ENCODE peak calls at places on chromosomes 7 and 10, in seven cellular contexts. T, C, K, O, L, W and R are unnamed samples.
A peak's percentile ranks its signal among the peaks of the same experiment; 100 is the strongest.

GRCh38 chr10:27143686-27144085 is 10.5 kb downstream of the YME1L1 start:
- DNase-seq in T (no peak), C (no peak), K (no peak), O (no peak), L (no peak), W (no peak), R (no peak)

GRCh38 chr10:64574371-64574770 is 1053.2 kb downstream of the REEP3 start:
- DNase-seq in T (no peak), C (no peak), K (no peak), O (no peak), L (no peak), W (no peak), R (no peak)

GRCh38 chr10:69609077-69609476 is 21.0 kb upstream of the FAM241B start:
- DNase-seq in T (no peak), C (no peak), K (no peak), O (no peak), L (no peak), W (no peak), R (no peak)

GRCh38 chr7:96329189-96329588 is 7.3 kb upstream of the SLC25A13 start:
- DNase-seq in T (no peak), C (no peak), K (no peak), O (no peak), L (no peak), W (no peak), R (no peak)

GRCh38 chr10:14843327-14843988 is 5.4 kb downstream of the HSPA14 start:
- DNase-seq in T (no peak), C (no peak), K (no peak), O (no peak), L (no peak), W (no peak), R (no peak)

GRCh38 chr10:53284615-53285182 is 512.1 kb upstream of the MBL2 start:
- DNase-seq in T (no peak), C (no peak), K (no peak), O (no peak), L (no peak), W (no peak), R (no peak)

GRCh38 chr10:112333452-112333851 is 40.5 kb upstream of the ACSL5 start:
- DNase-seq in T (no peak), C (no peak), K (no peak), O (no peak), L (no peak), W (no peak), R (no peak)

GRCh38 chr7:105387621-105388372 is 924 bp downstream of the SRPK2 start:
- DNase-seq in T (peak; percentile 61), C (peak; percentile 28), K (peak; percentile 69), O (peak; percentile 58), L (no peak), W (peak; percentile 73), R (peak; percentile 82)

GRCh38 chr10:45646384-45647050 is 26.1 kb downstream of the ZFAND4 start:
- DNase-seq in T (no peak), C (no peak), K (no peak), O (no peak), L (no peak), W (no peak), R (no peak)

GRCh38 chr7:30136339-30136738 is 1.6 kb downstream of the MTURN start:
- DNase-seq in T (no peak), C (no peak), K (no peak), O (no peak), L (no peak), W (no peak), R (no peak)

GRCh38 chr10:28838908-28839307 is 161.6 kb downstream of the BAMBI start:
- DNase-seq in T (no peak), C (peak; percentile 12), K (peak; percentile 74), O (no peak), L (no peak), W (peak; percentile 47), R (no peak)

GRCh38 chr10:73653701-73654100 is 2.1 kb downstream of the SYNPO2L start:
- DNase-seq in T (no peak), C (peak; percentile 60), K (peak; percentile 40), O (no peak), L (no peak), W (no peak), R (peak; percentile 70)

GRCh38 chr7:131556055-131556911 is at the start of gene PODXL:
- DNase-seq in T (peak; percentile 75), C (peak; percentile 17), K (peak; percentile 48), O (peak; percentile 82), L (no peak), W (peak; percentile 14), R (peak; percentile 83)

GRCh38 chr7:131555565-131556054 is 818 bp downstream of the PODXL start:
- DNase-seq in T (no peak), C (no peak), K (no peak), O (no peak), L (no peak), W (no peak), R (no peak)

GRCh38 chr7:131557521-131558385 is 1.3 kb upstream of the PODXL start:
- DNase-seq in T (peak; percentile 65), C (no peak), K (peak; percentile 19), O (peak; percentile 85), L (peak; percentile 75), W (no peak), R (peak; percentile 94)

GRCh38 chr7:131554880-131555516 is 1.4 kb downstream of the PODXL start:
- DNase-seq in T (no peak), C (no peak), K (no peak), O (no peak), L (no peak), W (no peak), R (no peak)

DNA sequence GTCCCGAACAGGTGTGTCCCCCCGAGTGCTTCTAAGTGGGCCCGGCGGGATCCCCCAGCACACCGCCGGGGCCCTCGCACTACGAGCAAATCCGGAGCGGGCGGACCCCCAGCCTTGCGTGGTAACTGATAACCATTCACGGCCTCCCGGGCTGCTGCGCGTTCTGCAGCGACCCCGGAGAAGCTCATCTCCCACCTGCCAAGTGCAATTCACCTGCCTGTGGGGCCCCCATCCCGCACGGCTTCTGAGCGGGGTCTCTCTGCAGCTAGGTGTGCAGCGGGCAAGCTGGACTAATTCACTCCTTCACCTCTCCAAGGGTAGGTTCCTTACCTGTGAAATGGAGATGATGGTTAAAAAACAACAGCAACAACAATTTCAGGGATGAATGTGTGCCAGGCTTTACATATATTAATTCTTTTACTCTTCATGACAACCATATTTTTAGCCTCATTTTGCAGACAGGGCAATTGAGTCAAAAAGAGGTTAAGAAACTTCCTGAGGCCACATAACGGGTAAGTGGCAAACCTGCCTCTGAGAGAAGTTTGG is 557 bp upstream of the PODXL start:
- DNase-seq in T (no peak), C (no peak), K (no peak), O (peak; percentile 69), L (no peak), W (no peak), R (peak; percentile 70)
- H3K4ac ChIP-seq in T (no peak overlapping the region), C (peak overlapping the region; percentile 22), K (no peak overlapping the region), O (no peak overlapping the region), L (peak overlapping the region; percentile 86), W (no peak overlapping the region), R (peak overlapping the region; percentile 93)

GRCh38 chr7:2394566-2395082 is 8.8 kb upstream of the CHST12 start:
- DNase-seq in T (no peak), C (no peak), K (no peak), O (no peak), L (no peak), W (no peak), R (no peak)
- H3K18ac ChIP-seq in T (peak overlapping the region; percentile 13), C (no peak overlapping the region), K (no peak overlapping the region), O (no peak overlapping the region), L (no peak overlapping the region), W (no peak overlapping the region), R (no peak overlapping the region)

DNA sequence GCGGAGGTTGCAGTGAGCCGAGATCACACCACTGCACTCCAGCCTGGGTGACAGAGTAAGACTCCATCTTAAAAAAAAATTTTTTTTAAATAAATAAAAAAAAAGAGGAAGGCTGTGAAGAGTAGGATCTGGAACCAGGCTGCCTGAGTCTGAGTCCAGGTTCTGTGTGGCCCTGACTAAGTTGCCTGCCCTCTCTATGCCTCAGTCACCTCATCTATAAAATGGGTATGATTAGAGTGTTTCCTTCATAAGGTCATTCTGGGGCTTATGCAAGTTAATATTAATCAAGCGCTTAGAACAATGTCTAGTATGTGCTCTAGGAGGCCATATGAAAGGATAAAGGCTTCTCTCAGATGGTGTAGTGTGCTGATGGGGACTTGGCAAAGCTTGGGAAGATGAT is 12.3 kb downstream of the COL26A1 start:
- DNase-seq in T (no peak), C (no peak), K (no peak), O (no peak), L (no peak), W (no peak), R (no peak)
- H3K4ac ChIP-seq in T (no peak overlapping the region), C (no peak overlapping the region), K (no peak overlapping the region), O (no peak overlapping the region), L (no peak overlapping the region), W (peak overlapping the region; percentile 36), R (no peak overlapping the region)

DNA sequence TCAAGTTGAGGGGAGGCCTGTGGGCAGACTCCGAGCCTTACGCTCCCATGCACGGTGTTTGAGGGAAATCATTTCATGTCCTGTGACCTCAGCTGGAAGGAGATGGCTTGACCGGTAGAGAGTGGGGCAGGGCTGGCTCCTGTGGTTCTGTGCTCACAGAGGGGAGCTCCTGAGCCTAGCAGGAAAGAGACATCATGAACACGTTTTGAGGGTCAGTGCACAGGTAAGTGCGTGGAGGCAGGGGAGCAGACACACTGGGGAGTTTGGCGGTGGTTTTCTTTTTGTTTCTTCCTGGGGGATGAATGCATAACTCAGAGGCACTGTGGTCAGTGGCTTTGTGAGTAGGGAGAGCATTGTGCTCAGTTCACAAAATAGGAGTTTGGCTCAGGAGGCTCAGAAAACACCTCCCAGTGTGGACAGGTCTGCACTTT is 22.5 kb downstream of the ADCY1 start:
- DNase-seq in T (no peak), C (no peak), K (no peak), O (peak; percentile 12), L (no peak), W (no peak), R (no peak)
- H3K18ac ChIP-seq in T (peak overlapping the region; percentile 30), C (no peak overlapping the region), K (no peak overlapping the region), O (no peak overlapping the region), L (no peak overlapping the region), W (no peak overlapping the region), R (no peak overlapping the region)

GRCh38 chr10:103598654-103599115 is 105.2 kb downstream of the NEURL1 start:
- DNase-seq in T (peak; percentile 70), C (peak; percentile 82), K (peak; percentile 88), O (peak; percentile 75), L (peak; percentile 31), W (peak; percentile 50), R (peak; percentile 84)

GRCh38 chr10:103599211-103599610 is 105.7 kb downstream of the NEURL1 start:
- DNase-seq in T (no peak), C (no peak), K (no peak), O (no peak), L (no peak), W (no peak), R (no peak)

GRCh38 chr10:103600956-103601569 is 107.6 kb downstream of the NEURL1 start:
- DNase-seq in T (no peak), C (no peak), K (no peak), O (no peak), L (no peak), W (no peak), R (no peak)

GRCh38 chr10:103599907-103600306 is 106.4 kb downstream of the NEURL1 start:
- DNase-seq in T (no peak), C (no peak), K (no peak), O (no peak), L (no peak), W (no peak), R (no peak)

GRCh38 chr10:103600325-103600724 is 106.8 kb downstream of the NEURL1 start:
- DNase-seq in T (no peak), C (no peak), K (no peak), O (no peak), L (no peak), W (no peak), R (no peak)
- H3K4ac ChIP-seq in T (no peak overlapping the region), C (no peak overlapping the region), K (no peak overlapping the region), O (no peak overlapping the region), L (no peak overlapping the region), W (no peak overlapping the region), R (no peak overlapping the region)